ENCODE peak calls at places on chromosome 6, in eight cellular contexts. One of them, this sample, is unnamed.
A peak's percentile ranks its signal among the peaks of the same experiment; 100 is the strongest.

GRCh38 chr6:70221025-70221714 is 81.7 kb downstream of the COL9A1 start:
- DNase-seq in HCT116: no peak
- DNase-seq in Calu3: peak; percentile 28
- DNase-seq in stimulated activated CD4-positive, alpha-beta T cell treated with anti-CD3 and anti-CD28 coated beads, Interleukin-4, amount 100 ng/mL, for 48 hours: no peak
- DNase-seq in activated CD4-positive, CD25-positive, alpha-beta regulatory T cell treated with anti-CD3 and anti-CD28 coated beads, Interleukin-2, amount 50 U/mL, for 72 hours: no peak
- DNase-seq in HEK293T: peak; percentile 46
- DNase-seq in naive thymus-derived CD8-positive, alpha-beta T cell: no peak
- DNase-seq in GF-D8: peak; percentile 5
- DNase-seq in this sample: no peak

GRCh38 chr6:127515794-127516675 is 3.1 kb downstream of the MTCL3 start:
- DNase-seq in GF-D8: no peak
- DNase-seq in Calu3: peak; percentile 33
- DNase-seq in activated CD4-positive, CD25-positive, alpha-beta regulatory T cell treated with anti-CD3 and anti-CD28 coated beads, Interleukin-2, amount 50 U/mL, for 72 hours: peak; percentile 70
- DNase-seq in naive thymus-derived CD8-positive, alpha-beta T cell: peak; percentile 59
- DNase-seq in HCT116: peak; percentile 12
- DNase-seq in stimulated activated CD4-positive, alpha-beta T cell treated with anti-CD3 and anti-CD28 coated beads, Interleukin-4, amount 100 ng/mL, for 48 hours: peak; percentile 53
- DNase-seq in HEK293T: peak; percentile 83
- DNase-seq in this sample: peak; percentile 68

GRCh38 chr6:111661541-111662041 is 55.9 kb upstream of the TRAF3IP2 start:
- DNase-seq in GF-D8: no peak
- DNase-seq in naive thymus-derived CD8-positive, alpha-beta T cell: no peak
- DNase-seq in HCT116: no peak
- DNase-seq in Calu3: no peak
- DNase-seq in activated CD4-positive, CD25-positive, alpha-beta regulatory T cell treated with anti-CD3 and anti-CD28 coated beads, Interleukin-2, amount 50 U/mL, for 72 hours: no peak
- DNase-seq in stimulated activated CD4-positive, alpha-beta T cell treated with anti-CD3 and anti-CD28 coated beads, Interleukin-4, amount 100 ng/mL, for 48 hours: no peak
- DNase-seq in HEK293T: no peak
- DNase-seq in this sample: no peak

GRCh38 chr6:32845381-32845884 is 1.6 kb upstream of the PSMB8 start:
- DNase-seq in stimulated activated CD4-positive, alpha-beta T cell treated with anti-CD3 and anti-CD28 coated beads, Interleukin-4, amount 100 ng/mL, for 48 hours: no peak
- DNase-seq in activated CD4-positive, CD25-positive, alpha-beta regulatory T cell treated with anti-CD3 and anti-CD28 coated beads, Interleukin-2, amount 50 U/mL, for 72 hours: peak; percentile 50
- DNase-seq in HCT116: no peak
- DNase-seq in HEK293T: no peak
- DNase-seq in GF-D8: peak; percentile 51
- DNase-seq in Calu3: no peak
- DNase-seq in naive thymus-derived CD8-positive, alpha-beta T cell: peak; percentile 46
- DNase-seq in this sample: peak; percentile 25

GRCh38 chr6:29517728-29518440 is 30.1 kb upstream of the MAS1L start:
- DNase-seq in activated CD4-positive, CD25-positive, alpha-beta regulatory T cell treated with anti-CD3 and anti-CD28 coated beads, Interleukin-2, amount 50 U/mL, for 72 hours: no peak
- DNase-seq in naive thymus-derived CD8-positive, alpha-beta T cell: no peak
- DNase-seq in HEK293T: no peak
- DNase-seq in stimulated activated CD4-positive, alpha-beta T cell treated with anti-CD3 and anti-CD28 coated beads, Interleukin-4, amount 100 ng/mL, for 48 hours: no peak
- DNase-seq in Calu3: no peak
- DNase-seq in GF-D8: no peak
- DNase-seq in HCT116: no peak
- DNase-seq in this sample: no peak

GRCh38 chr6:140979642-140980091 is 1153.1 kb upstream of the GJE1 start:
- DNase-seq in HCT116: no peak
- DNase-seq in Calu3: no peak
- DNase-seq in naive thymus-derived CD8-positive, alpha-beta T cell: no peak
- DNase-seq in GF-D8: no peak
- DNase-seq in activated CD4-positive, CD25-positive, alpha-beta regulatory T cell treated with anti-CD3 and anti-CD28 coated beads, Interleukin-2, amount 50 U/mL, for 72 hours: no peak
- DNase-seq in HEK293T: no peak
- DNase-seq in stimulated activated CD4-positive, alpha-beta T cell treated with anti-CD3 and anti-CD28 coated beads, Interleukin-4, amount 100 ng/mL, for 48 hours: no peak
- DNase-seq in this sample: no peak

GRCh38 chr6:12467706-12468670 is 177.8 kb downstream of the EDN1 start:
- DNase-seq in activated CD4-positive, CD25-positive, alpha-beta regulatory T cell treated with anti-CD3 and anti-CD28 coated beads, Interleukin-2, amount 50 U/mL, for 72 hours: no peak
- DNase-seq in HCT116: no peak
- DNase-seq in HEK293T: no peak
- DNase-seq in GF-D8: no peak
- DNase-seq in naive thymus-derived CD8-positive, alpha-beta T cell: no peak
- DNase-seq in stimulated activated CD4-positive, alpha-beta T cell treated with anti-CD3 and anti-CD28 coated beads, Interleukin-4, amount 100 ng/mL, for 48 hours: no peak
- DNase-seq in Calu3: no peak
- DNase-seq in this sample: no peak

GRCh38 chr6:16624631-16625299 is 136.5 kb downstream of the ATXN1 start:
- DNase-seq in HEK293T: no peak
- DNase-seq in GF-D8: no peak
- DNase-seq in activated CD4-positive, CD25-positive, alpha-beta regulatory T cell treated with anti-CD3 and anti-CD28 coated beads, Interleukin-2, amount 50 U/mL, for 72 hours: no peak
- DNase-seq in Calu3: no peak
- DNase-seq in stimulated activated CD4-positive, alpha-beta T cell treated with anti-CD3 and anti-CD28 coated beads, Interleukin-4, amount 100 ng/mL, for 48 hours: no peak
- DNase-seq in naive thymus-derived CD8-positive, alpha-beta T cell: no peak
- DNase-seq in HCT116: no peak
- DNase-seq in this sample: no peak

GRCh38 chr6:39363280-39363679 is 40.8 kb upstream of the KCNK16 start:
- DNase-seq in Calu3: no peak
- DNase-seq in stimulated activated CD4-positive, alpha-beta T cell treated with anti-CD3 and anti-CD28 coated beads, Interleukin-4, amount 100 ng/mL, for 48 hours: no peak
- DNase-seq in GF-D8: no peak
- DNase-seq in HCT116: no peak
- DNase-seq in activated CD4-positive, CD25-positive, alpha-beta regulatory T cell treated with anti-CD3 and anti-CD28 coated beads, Interleukin-2, amount 50 U/mL, for 72 hours: no peak
- DNase-seq in naive thymus-derived CD8-positive, alpha-beta T cell: no peak
- DNase-seq in HEK293T: no peak
- DNase-seq in this sample: no peak

GRCh38 chr6:40165036-40165709 is 230.9 kb upstream of the MOCS1 start:
- DNase-seq in stimulated activated CD4-positive, alpha-beta T cell treated with anti-CD3 and anti-CD28 coated beads, Interleukin-4, amount 100 ng/mL, for 48 hours: no peak
- DNase-seq in HEK293T: no peak
- DNase-seq in activated CD4-positive, CD25-positive, alpha-beta regulatory T cell treated with anti-CD3 and anti-CD28 coated beads, Interleukin-2, amount 50 U/mL, for 72 hours: no peak
- DNase-seq in HCT116: no peak
- DNase-seq in naive thymus-derived CD8-positive, alpha-beta T cell: no peak
- DNase-seq in Calu3: no peak
- DNase-seq in GF-D8: no peak
- DNase-seq in this sample: no peak

GRCh38 chr6:38567436-38567835 is 72.3 kb downstream of the BTBD9 start:
- DNase-seq in HCT116: peak; percentile 21
- DNase-seq in naive thymus-derived CD8-positive, alpha-beta T cell: no peak
- DNase-seq in GF-D8: no peak
- DNase-seq in Calu3: peak; percentile 14
- DNase-seq in HEK293T: no peak
- DNase-seq in activated CD4-positive, CD25-positive, alpha-beta regulatory T cell treated with anti-CD3 and anti-CD28 coated beads, Interleukin-2, amount 50 U/mL, for 72 hours: no peak
- DNase-seq in stimulated activated CD4-positive, alpha-beta T cell treated with anti-CD3 and anti-CD28 coated beads, Interleukin-4, amount 100 ng/mL, for 48 hours: no peak
- DNase-seq in this sample: no peak

GRCh38 chr6:26045939-26046368 is 41.3 kb upstream of the HFE start:
- DNase-seq in HCT116: no peak
- DNase-seq in naive thymus-derived CD8-positive, alpha-beta T cell: no peak
- DNase-seq in activated CD4-positive, CD25-positive, alpha-beta regulatory T cell treated with anti-CD3 and anti-CD28 coated beads, Interleukin-2, amount 50 U/mL, for 72 hours: no peak
- DNase-seq in stimulated activated CD4-positive, alpha-beta T cell treated with anti-CD3 and anti-CD28 coated beads, Interleukin-4, amount 100 ng/mL, for 48 hours: no peak
- DNase-seq in GF-D8: no peak
- DNase-seq in HEK293T: no peak
- DNase-seq in Calu3: no peak
- DNase-seq in this sample: no peak